ENCODE peak calls at places on chromosomes 13 and 19, in four cellular contexts. N is OCI-LY7, V is osteocyte, K is GM10248. Y is an unnamed sample.

GRCh38 chr13:66534561-66534960 is 695.6 kb downstream of the PCDH9 start:
- DNase-seq in K (no peak), V (no peak), N (no peak), Y (no peak)

GRCh38 chr13:42847891-42848663 is 66.7 kb downstream of the FAM216B start:
- DNase-seq in K (no peak), V (no peak), N (no peak), Y (no peak)

GRCh38 chr13:101301053-101301452 is 115.3 kb downstream of the NALCN start:
- DNase-seq in K (no peak), V (no peak), N (no peak), Y (no peak)

GRCh38 chr13:26502826-26503225 is 54.7 kb upstream of the WASF3 start:
- DNase-seq in V (no peak), K (no peak), N (no peak), Y (no peak)

GRCh38 chr19:21824679-21825078 is 11.3 kb downstream of the ZNF43 start:
- DNase-seq in K (no peak), N (no peak), V (peak; percentile 15), Y (no peak)

GRCh38 chr13:99654076-99654475 is 152.8 kb downstream of the TM9SF2 start:
- DNase-seq in K (no peak), V (peak; percentile 63), N (no peak), Y (no peak)

GRCh38 chr13:29162638-29163037 is 342.5 kb downstream of the MTUS2 start:
- DNase-seq in N (no peak), V (no peak), K (no peak), Y (no peak)

GRCh38 chr13:51659276-51660127 is 75.2 kb downstream of the WDFY2 start:
- DNase-seq in V (no peak), K (no peak), N (no peak), Y (no peak)

GRCh38 chr19:17553256-17553655 is 2.2 kb upstream of the COLGALT1 start:
- DNase-seq in K (no peak), N (no peak), V (no peak), Y (no peak)

DNA sequence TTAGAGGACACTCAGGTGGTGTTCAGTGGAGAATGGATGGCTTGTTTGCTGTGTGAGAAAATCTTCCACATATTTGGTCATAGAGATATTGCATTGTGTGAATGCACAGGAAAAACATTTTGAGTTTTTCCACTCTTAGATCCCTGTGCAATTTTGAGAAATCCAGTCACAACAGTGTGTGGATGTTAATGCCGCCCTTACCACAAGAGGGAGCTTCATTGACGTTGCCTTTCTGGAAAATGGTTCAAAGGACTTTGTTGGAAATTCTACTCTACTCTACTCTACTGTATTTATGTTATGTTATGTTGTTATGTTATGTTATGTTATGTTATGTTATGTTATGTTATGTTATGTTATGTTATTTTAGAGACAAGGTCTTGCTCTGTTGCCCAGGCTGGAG is 13.4 kb downstream of the ZNF20 start:
- DNase-seq in K (no peak), N (peak; percentile 41), V (no peak), Y (no peak)
- TF ChIP-seq CTCF in K (peak; percentile 15), N (peak; percentile 83), V (peak; percentile 36), Y (peak; percentile 69)

DNA sequence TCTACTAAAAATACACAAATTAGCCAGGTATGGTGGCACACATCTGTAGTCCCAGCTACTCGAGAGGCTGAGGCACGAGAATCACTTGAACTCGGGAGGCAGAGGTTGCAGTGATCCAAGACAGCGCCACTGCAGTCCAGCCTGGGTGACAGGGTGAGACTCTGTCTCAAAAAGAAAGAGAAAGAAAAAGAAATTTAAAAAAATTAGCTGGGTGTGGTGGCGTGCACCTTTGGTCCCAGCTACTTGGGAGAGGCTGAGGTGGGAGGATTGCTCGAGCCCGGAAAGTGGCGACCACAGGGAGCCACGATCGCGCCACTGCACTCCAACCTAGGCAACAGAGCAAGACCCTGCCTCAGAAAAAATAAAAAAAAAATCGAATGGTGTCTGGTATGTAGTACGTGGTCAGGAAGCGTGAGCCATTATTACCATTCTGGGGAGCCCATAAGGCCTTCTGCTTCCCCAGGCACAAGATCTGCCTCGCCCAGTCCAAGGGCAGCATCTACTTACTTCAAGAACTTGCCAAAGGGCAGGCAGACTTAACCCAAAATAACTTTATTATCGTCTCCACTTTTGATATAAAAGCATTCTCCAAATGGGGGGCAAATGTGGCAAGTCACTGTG is 12.4 kb downstream of the CCL25 start:
- DNase-seq in K (no peak), V (no peak), N (no peak), Y (no peak)
- TF ChIP-seq CTCF in K (no peak), V (no peak), N (no peak), Y (no peak)

DNA sequence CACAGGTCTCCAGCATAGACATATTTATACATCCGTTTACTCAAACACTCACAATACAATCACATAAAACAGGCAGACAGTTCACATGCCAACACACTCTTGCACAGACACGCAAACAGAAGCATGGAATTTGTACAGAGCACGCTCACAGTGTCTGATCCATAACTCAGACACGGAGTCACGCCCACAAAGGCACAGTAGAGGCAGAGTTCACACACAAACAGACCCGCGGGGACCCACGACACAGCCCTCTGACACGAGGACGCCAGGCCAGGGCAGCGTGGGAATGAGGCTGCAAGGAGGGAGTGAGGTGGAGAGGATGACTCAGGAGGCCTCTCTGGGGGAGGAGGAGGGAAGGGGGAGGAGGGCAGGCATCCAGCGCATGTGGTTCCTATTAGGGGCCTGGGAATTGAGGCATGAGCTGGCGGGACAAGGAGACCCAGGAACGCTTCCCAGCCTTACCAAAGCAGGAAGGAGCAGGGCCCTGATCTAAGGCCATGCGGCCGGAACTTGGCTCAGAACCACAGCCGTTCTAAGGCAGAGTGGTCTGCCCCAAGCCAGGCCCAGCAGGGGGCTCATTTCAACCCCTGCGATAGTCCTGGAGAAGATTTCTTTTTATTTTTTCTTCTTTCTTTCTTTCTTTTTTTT is 9.1 kb upstream of the OLFM2 start:
- DNase-seq in N (no peak), K (no peak), V (peak; percentile 98), Y (peak; percentile 79)
- TF ChIP-seq CTCF in N (no peak), K (no peak), V (no peak), Y (no peak)

DNA sequence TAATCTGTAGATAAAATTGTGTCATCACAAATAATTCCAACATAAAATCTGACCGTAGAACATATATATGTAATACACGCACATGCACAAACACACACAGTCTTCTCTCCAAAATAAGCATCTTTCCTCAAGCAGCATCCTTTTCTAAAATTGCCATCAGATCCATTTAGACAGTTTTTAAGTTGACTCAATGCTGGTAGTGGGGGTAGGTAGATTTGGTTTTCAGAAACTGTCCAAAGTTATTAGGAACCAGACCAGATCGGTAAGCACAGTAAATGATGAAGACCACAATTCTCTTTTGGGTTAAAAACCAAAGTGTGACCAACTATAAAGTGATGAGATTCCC is 64.6 kb downstream of the SERP2 start:
- DNase-seq in N (no peak), V (no peak), K (no peak), Y (no peak)
- TF ChIP-seq CTCF in N (peak; percentile 6), V (peak; percentile 5), K (no peak), Y (peak; percentile 11)

GRCh38 chr19:40465781-40466218 is 255 bp upstream of the BLVRB start:
- DNase-seq in K (peak; percentile 99), N (peak; percentile 99), V (peak; percentile 99), Y (peak; percentile 99)
- TF ChIP-seq CTCF in K (no peak), N (no peak), V (no peak), Y (no peak)

GRCh38 chr13:68745517-68745916 is 1362.1 kb upstream of the ATXN8OS start:
- DNase-seq in K (no peak), N (no peak), V (no peak), Y (no peak)
- TF ChIP-seq CTCF in K (no peak), N (no peak), V (no peak), Y (no peak)

DNA sequence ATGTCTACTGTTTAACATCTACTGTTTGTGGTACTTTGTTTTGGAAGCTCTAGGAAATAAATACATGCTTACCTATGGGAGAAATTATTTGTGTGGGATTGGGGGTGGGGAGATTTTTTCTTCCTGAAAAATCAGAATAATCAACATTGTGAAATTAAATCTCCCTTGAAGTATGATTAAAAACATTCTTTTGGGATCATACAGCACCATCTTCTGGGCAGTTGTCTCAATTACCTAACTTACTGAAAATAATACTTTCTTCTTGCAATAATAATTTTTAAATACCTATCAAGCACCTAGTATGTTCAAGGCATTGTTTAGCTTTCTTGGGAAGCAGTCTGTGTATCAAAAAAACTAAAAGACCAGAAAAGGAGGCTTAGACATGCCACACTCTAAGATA is 576.5 kb upstream of the ARGLU1 start:
- DNase-seq in K (no peak), V (no peak), N (peak; percentile 2), Y (no peak)
- TF ChIP-seq CTCF in K (no peak), V (peak; percentile 38), N (peak; percentile 62), Y (peak; percentile 63)

GRCh38 chr13:68304287-68304893 is 1074.3 kb upstream of the PCDH9 start:
- DNase-seq in N (peak; percentile 6), K (peak; percentile 17), V (no peak), Y (no peak)
- TF ChIP-seq CTCF in N (peak; percentile 86), K (peak; percentile 71), V (peak; percentile 80), Y (peak; percentile 84)